ENCODE peak calls at places on chromosome 21, in seven cellular contexts. O is HepG2, H is tibial nerve, Q is K562, A is stomach, W is suprapubic skin, M is A549. X is an unnamed sample.

GRCh38 chr21:41929248-41929647 is 24.6 kb downstream of the C2CD2 start:
- DNase-seq in M (no peak), A (no peak), H (no peak), Q (no peak), W (no peak), O (no peak), X (no peak)

GRCh38 chr21:21907271-21907670 is 909.1 kb downstream of the NCAM2 start:
- DNase-seq in O (no peak), H (no peak), W (no peak), M (no peak), Q (no peak), A (no peak), X (no peak)

GRCh38 chr21:32048353-32048752 is 175.5 kb downstream of the HUNK start:
- DNase-seq in H (no peak), W (no peak), M (no peak), O (no peak), Q (no peak), A (no peak), X (no peak)

GRCh38 chr21:41559658-41560599 is 52.0 kb upstream of the TMPRSS2 start:
- DNase-seq in O (no peak), H (no peak), A (peak; percentile 53), Q (no peak), M (no peak), W (no peak), X (no peak)

GRCh38 chr21:24150753-24151152 is 1456.5 kb downstream of the MRPL39 start:
- DNase-seq in W (no peak), Q (no peak), O (no peak), M (no peak), H (no peak), A (no peak), X (no peak)

GRCh38 chr21:37974081-37974480 is 57.8 kb upstream of the KCNJ6 start:
- DNase-seq in Q (no peak), W (no peak), O (no peak), A (no peak), H (no peak), M (peak; percentile 41), X (no peak)

GRCh38 chr21:41966341-41966833 is 12.6 kb upstream of the C2CD2 start:
- DNase-seq in M (peak; percentile 22), W (no peak), H (peak; percentile 13), Q (no peak), O (no peak), A (no peak), X (no peak)

GRCh38 chr21:42499430-42500106 is 3.5 kb upstream of the RSPH1 start:
- DNase-seq in Q (no peak), M (no peak), O (no peak), W (no peak), H (no peak), A (no peak), X (no peak)

GRCh38 chr21:43731891-43732711 is 13.2 kb downstream of the PDXK start:
- DNase-seq in O (no peak), M (no peak), Q (no peak), W (peak; percentile 73), H (peak; percentile 50), A (no peak), X (peak; percentile 35)

GRCh38 chr21:15875286-15875685 is 145.5 kb downstream of the USP25 start:
- DNase-seq in H (no peak), W (no peak), Q (no peak), M (no peak), O (no peak), A (no peak), X (no peak)

GRCh38 chr21:37145635-37146111 is 72.6 kb downstream of the TTC3 start:
- DNase-seq in A (no peak), Q (no peak), W (no peak), H (no peak), M (no peak), O (no peak), X (no peak)

GRCh38 chr21:25735895-25736597 is 1.3 kb downstream of the GABPA start:
- DNase-seq in O (peak; percentile 21), Q (no peak), H (no peak), M (peak; percentile 2), A (no peak), W (no peak), X (no peak)

DNA sequence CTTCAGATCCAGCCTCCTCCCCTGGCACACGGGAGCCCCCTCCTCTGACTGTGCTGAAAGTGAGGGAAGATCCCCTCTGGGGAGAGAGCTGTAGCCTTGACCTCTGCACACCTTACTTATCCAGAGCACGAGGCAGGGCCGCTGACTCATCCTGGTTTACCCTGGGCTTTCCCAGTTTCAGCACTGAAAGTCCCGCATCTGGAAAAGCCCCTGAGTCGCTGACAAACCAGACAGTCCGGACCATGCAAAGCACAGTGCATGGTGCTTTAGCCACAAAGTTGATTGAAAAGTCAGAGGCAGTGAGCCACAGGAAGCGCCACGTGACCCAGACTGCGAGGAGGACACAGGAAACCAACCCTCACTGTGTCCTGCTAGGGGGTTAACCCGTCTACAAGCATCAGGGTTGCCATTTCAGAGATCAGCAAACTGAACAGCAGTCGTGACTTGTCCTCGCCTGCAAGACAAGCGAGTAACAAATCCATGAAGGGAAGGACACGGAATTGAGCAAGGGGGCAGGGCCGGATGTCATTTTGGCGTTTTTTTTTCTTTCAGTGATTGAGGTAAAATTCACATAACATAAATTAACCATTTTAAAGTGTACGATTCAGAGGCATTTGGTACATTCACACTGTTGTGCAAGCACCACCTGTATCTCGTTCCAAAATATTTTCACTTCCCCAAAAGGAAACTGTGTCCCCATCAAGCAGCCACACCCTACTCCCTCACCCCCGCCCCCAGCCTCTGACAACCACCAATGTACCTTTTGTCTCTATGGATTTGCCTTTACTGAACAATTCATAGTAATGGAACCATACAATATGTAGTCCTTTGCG is 19.9 kb upstream of the IFNGR2 start:
- DNase-seq in M (peak; percentile 71), A (peak; percentile 68), H (peak; percentile 51), O (peak; percentile 91), Q (peak; percentile 43), W (peak; percentile 79), X (peak; percentile 70)
- TF ChIP-seq POLR2A in M (no peak), A (no peak), H (no peak), O (peak; percentile 48), Q (no peak), W (no peak), X (no peak)

GRCh38 chr21:45536301-45537081 is 5.7 kb downstream of the SLC19A1 start:
- DNase-seq in Q (no peak), H (no peak), M (no peak), O (no peak), A (peak; percentile 25), W (peak; percentile 53), X (peak; percentile 22)

GRCh38 chr21:45535341-45536081 is 6.7 kb downstream of the SLC19A1 start:
- DNase-seq in Q (no peak), H (no peak), W (peak; percentile 58), O (no peak), M (no peak), A (peak; percentile 76), X (no peak)

GRCh38 chr21:45532826-45533730 is 9.2 kb downstream of the SLC19A1 start:
- DNase-seq in M (no peak), W (peak; percentile 52), A (peak; percentile 68), Q (no peak), H (no peak), O (no peak), X (peak; percentile 23)

GRCh38 chr21:45533731-45534571 is 8.3 kb downstream of the SLC19A1 start:
- DNase-seq in O (no peak), H (no peak), M (no peak), W (peak; percentile 57), A (peak; percentile 27), Q (no peak), X (peak; percentile 21)

DNA sequence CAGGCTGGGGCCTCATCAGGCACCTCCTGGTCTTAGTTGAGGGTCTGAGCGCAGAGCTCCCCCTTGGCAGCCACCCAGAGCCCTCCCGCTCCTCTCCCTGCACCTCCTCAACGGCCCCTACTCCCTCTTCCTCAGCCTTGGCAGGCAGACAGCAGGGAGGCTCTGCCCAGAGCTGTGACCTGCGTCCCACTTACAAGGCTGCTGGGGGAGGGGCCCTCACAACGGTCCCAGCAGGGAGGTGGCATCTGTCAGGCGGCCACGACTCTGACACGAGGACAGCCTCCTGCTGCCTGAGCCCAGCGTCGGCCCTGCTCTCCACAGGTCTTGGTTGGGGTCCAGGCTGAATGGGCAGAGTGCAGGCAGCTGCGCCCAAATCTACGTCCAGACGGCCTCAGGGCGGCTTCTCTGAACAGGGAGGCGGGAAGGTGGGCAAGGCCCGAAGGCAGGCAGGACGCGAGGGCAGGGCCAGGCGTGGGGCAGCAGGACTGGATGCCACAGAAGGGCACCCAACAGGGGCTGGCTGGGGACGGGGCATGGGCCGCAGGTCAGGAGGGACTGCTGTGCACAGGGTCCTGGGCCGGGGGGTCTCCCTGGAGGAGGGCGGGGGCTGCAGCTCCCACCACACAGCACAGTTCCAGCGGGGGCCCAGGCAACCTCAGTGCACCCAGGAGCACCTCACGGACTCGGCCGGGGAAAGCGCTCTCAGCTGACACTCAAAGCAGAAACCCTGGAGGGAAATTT is 7.5 kb downstream of the SLC19A1 start:
- DNase-seq in Q (no peak), W (no peak), O (no peak), M (no peak), H (no peak), A (peak; percentile 73), X (no peak)
- TF ChIP-seq EP300 in Q (no peak), W (no peak), O (no peak), M (no peak), H (no peak), A (no peak), X (no peak)

DNA sequence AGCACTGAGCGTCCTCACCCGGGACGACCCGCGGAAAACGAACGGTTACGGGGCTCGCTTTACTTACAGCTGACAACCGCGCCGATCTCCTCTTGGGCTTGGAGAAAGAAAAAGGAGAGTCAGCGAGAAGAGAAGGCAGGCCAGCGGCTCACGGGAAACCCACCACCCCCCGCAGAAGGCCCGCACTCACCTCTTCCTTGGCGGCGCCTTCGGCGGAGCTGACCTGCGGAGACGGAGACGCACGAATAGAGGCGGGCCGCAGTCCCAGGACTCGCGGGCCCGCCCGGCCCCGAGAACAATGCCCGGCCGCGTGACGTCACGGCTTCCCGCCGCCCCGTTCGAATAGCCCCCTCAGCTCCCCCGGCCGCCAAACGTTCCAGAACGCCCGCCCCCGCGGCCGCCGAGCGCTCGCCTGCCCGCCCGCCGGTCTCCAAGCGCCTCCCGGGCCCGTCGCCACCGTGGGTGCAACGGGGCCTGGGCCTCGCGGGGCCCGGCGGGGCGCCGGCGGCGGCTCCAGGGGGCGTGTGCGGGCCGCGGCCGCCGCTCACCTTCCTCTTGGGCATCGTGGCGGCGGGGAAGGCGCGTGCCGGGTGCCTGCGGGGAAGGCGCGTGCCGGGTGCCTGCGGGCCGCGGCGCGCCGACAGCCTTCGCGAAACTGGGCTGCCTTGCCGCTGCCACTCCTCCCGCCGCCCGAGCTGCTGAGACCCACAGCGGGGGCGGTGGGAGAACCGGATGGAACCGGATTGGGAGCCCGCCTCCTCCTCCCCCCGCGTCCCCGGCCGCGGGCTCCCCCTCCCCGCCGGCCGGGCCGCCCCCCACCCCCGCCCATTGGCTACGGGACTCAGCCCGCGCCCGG is at the start of gene HMGN1:
- DNase-seq in M (peak; percentile 69), O (peak; percentile 73), A (peak; percentile 88), W (peak; percentile 87), Q (peak; percentile 84), H (peak; percentile 70), X (peak; percentile 93)
- TF ChIP-seq POLR2A in M (peak; percentile 67), O (peak; percentile 77), A (no peak), W (peak; percentile 56), Q (peak; percentile 60), H (peak; percentile 84), X (peak; percentile 77)

DNA sequence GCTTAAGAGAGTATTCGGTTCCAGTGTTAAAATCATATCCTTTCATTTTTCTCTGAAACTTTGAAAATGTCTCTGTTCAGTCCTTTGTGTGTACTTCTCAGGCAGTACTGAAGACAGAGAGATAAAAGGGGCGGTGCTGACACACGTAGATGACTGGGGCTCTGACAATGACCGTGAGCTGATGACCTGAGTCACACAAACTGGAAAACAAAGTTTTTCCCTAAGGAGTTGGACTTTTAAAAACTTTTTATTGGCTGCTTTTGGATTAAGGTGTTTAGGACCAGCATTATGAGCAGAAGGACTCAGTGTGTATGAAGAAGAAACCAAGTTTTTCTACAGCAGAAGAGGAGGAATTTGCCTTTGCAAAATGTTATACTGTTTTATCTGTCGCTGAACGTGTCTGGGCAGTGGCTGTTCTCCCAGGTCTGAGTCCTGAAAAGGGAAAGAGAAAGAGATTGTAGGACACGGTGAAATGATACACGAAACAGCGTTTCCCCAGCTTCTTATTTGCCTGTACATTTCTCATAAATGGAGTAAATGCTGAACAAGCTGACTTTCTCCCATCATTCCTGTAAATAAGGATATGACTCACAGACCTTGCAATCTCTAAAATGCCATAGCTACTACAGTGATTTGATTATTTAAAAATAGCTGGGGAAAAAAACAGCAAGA is 51.5 kb downstream of the MAP3K7CL start:
- DNase-seq in M (peak; percentile 64), W (no peak), O (peak; percentile 40), A (no peak), H (no peak), Q (no peak), X (no peak)
- TF ChIP-seq EP300 in M (no peak), W (no peak), O (no peak), A (no peak), H (peak; percentile 72), Q (no peak), X (peak; percentile 48)

X was measured in ovary.